ENCODE peak calls at places on chromosome X, in nine cellular contexts. One of them, this sample, is unnamed.

GRCh38 chrX:17967888-17968287 is 106.8 kb upstream of the RAI2 start:
- DNase-seq in AG10803: no peak
- DNase-seq in neural crest cell: no peak
- DNase-seq in AG09309: no peak
- DNase-seq in GM06990: no peak
- DNase-seq in CD4-positive, alpha-beta T cell: no peak
- DNase-seq in AG09319: no peak
- DNase-seq in choroid plexus epithelial cell: no peak
- DNase-seq in AG04450: no peak
- DNase-seq in this sample: no peak

GRCh38 chrX:147803948-147804347 is 107.8 kb upstream of the FMR1 start:
- DNase-seq in AG10803: peak; percentile 0
- DNase-seq in neural crest cell: no peak
- DNase-seq in AG09309: no peak
- DNase-seq in GM06990: no peak
- DNase-seq in CD4-positive, alpha-beta T cell: no peak
- DNase-seq in AG09319: no peak
- DNase-seq in choroid plexus epithelial cell: no peak
- DNase-seq in AG04450: no peak
- DNase-seq in this sample: no peak

GRCh38 chrX:129529685-129530281 is 6.5 kb upstream of the SMARCA1 start:
- DNase-seq in AG10803: peak; percentile 11
- DNase-seq in neural crest cell: no peak
- DNase-seq in AG09309: no peak
- DNase-seq in GM06990: no peak
- DNase-seq in CD4-positive, alpha-beta T cell: no peak
- DNase-seq in AG09319: no peak
- DNase-seq in choroid plexus epithelial cell: peak; percentile 73
- DNase-seq in AG04450: no peak
- DNase-seq in this sample: no peak

GRCh38 chrX:16578218-16578617 is 71.7 kb upstream of the S100G start:
- DNase-seq in AG10803: peak; percentile 67
- DNase-seq in neural crest cell: no peak
- DNase-seq in AG09309: peak; percentile 4
- DNase-seq in GM06990: no peak
- DNase-seq in CD4-positive, alpha-beta T cell: no peak
- DNase-seq in AG09319: no peak
- DNase-seq in choroid plexus epithelial cell: peak; percentile 60
- DNase-seq in AG04450: no peak
- DNase-seq in this sample: no peak

GRCh38 chrX:68726366-68726765 is 78.9 kb downstream of the STARD8 start:
- DNase-seq in AG10803: no peak
- DNase-seq in neural crest cell: no peak
- DNase-seq in AG09309: no peak
- DNase-seq in GM06990: no peak
- DNase-seq in CD4-positive, alpha-beta T cell: no peak
- DNase-seq in AG09319: no peak
- DNase-seq in choroid plexus epithelial cell: no peak
- DNase-seq in AG04450: no peak
- DNase-seq in this sample: no peak

GRCh38 chrX:101257448-101258259 is 33.5 kb downstream of the TAF7L start:
- DNase-seq in AG10803: peak; percentile 7
- DNase-seq in neural crest cell: no peak
- DNase-seq in AG09309: no peak
- DNase-seq in GM06990: no peak
- DNase-seq in CD4-positive, alpha-beta T cell: no peak
- DNase-seq in AG09319: no peak
- DNase-seq in choroid plexus epithelial cell: peak; percentile 76
- DNase-seq in AG04450: peak; percentile 26
- DNase-seq in this sample: no peak

GRCh38 chrX:53481816-53482485 is 47.8 kb upstream of the HSD17B10 start:
- DNase-seq in AG10803: peak; percentile 57
- DNase-seq in neural crest cell: peak; percentile 45
- DNase-seq in AG09309: peak; percentile 25
- DNase-seq in GM06990: peak; percentile 15
- DNase-seq in CD4-positive, alpha-beta T cell: peak; percentile 23
- DNase-seq in AG09319: peak; percentile 28
- DNase-seq in choroid plexus epithelial cell: peak; percentile 76
- DNase-seq in AG04450: peak; percentile 21
- DNase-seq in this sample: no peak

GRCh38 chrX:107445636-107446035 is 3.8 kb upstream of the FRMPD3 start:
- DNase-seq in AG10803: no peak
- DNase-seq in neural crest cell: no peak
- DNase-seq in AG09309: no peak
- DNase-seq in GM06990: no peak
- DNase-seq in CD4-positive, alpha-beta T cell: no peak
- DNase-seq in AG09319: no peak
- DNase-seq in choroid plexus epithelial cell: no peak
- DNase-seq in AG04450: no peak
- DNase-seq in this sample: no peak

GRCh38 chrX:75067931-75068330 is 88.2 kb downstream of the ABCB7 start:
- DNase-seq in AG10803: peak; percentile 3
- DNase-seq in neural crest cell: no peak
- DNase-seq in AG09309: no peak
- DNase-seq in GM06990: no peak
- DNase-seq in CD4-positive, alpha-beta T cell: no peak
- DNase-seq in AG09319: no peak
- DNase-seq in choroid plexus epithelial cell: peak; percentile 17
- DNase-seq in AG04450: no peak
- DNase-seq in this sample: no peak

GRCh38 chrX:23392195-23392594 is 57.5 kb downstream of the PTCHD1 start:
- DNase-seq in AG10803: no peak
- DNase-seq in neural crest cell: no peak
- DNase-seq in AG09309: no peak
- DNase-seq in GM06990: no peak
- DNase-seq in CD4-positive, alpha-beta T cell: no peak
- DNase-seq in AG09319: no peak
- DNase-seq in choroid plexus epithelial cell: no peak
- DNase-seq in AG04450: no peak
- DNase-seq in this sample: no peak

GRCh38 chrX:50721771-50722521 is 92.0 kb downstream of the SHROOM4 start:
- DNase-seq in AG10803: peak; percentile 81
- DNase-seq in neural crest cell: no peak
- DNase-seq in AG09309: no peak
- DNase-seq in GM06990: no peak
- DNase-seq in CD4-positive, alpha-beta T cell: no peak
- DNase-seq in AG09319: no peak
- DNase-seq in choroid plexus epithelial cell: no peak
- DNase-seq in AG04450: no peak
- DNase-seq in this sample: no peak

GRCh38 chrX:357693-358471 is 28.8 kb downstream of the PPP2R3B start:
- DNase-seq in AG10803: peak; percentile 34
- DNase-seq in neural crest cell: no peak
- DNase-seq in AG09309: no peak
- DNase-seq in GM06990: no peak
- DNase-seq in CD4-positive, alpha-beta T cell: no peak
- DNase-seq in AG09319: no peak
- DNase-seq in choroid plexus epithelial cell: peak; percentile 63
- DNase-seq in AG04450: no peak
- DNase-seq in this sample: no peak

GRCh38 chrX:134999469-134999868 is 8.7 kb downstream of the SMIM10 start:
- DNase-seq in AG10803: peak; percentile 60
- DNase-seq in neural crest cell: no peak
- DNase-seq in AG09309: no peak
- DNase-seq in GM06990: no peak
- DNase-seq in CD4-positive, alpha-beta T cell: no peak
- DNase-seq in AG09319: no peak
- DNase-seq in choroid plexus epithelial cell: peak; percentile 71
- DNase-seq in AG04450: no peak
- DNase-seq in this sample: no peak

GRCh38 chrX:108032944-108033343 is 11.9 kb upstream of the VSIG1 start:
- DNase-seq in AG10803: no peak
- DNase-seq in neural crest cell: no peak
- DNase-seq in AG09309: no peak
- DNase-seq in GM06990: no peak
- DNase-seq in CD4-positive, alpha-beta T cell: no peak
- DNase-seq in AG09319: no peak
- DNase-seq in choroid plexus epithelial cell: no peak
- DNase-seq in AG04450: no peak
- DNase-seq in this sample: no peak

GRCh38 chrX:19514791-19515614 is at the start of gene MAP3K15:
- DNase-seq in AG10803: peak; percentile 1
- DNase-seq in neural crest cell: peak; percentile 29
- DNase-seq in AG09309: no peak
- DNase-seq in GM06990: peak; percentile 18
- DNase-seq in CD4-positive, alpha-beta T cell: no peak
- DNase-seq in AG09319: no peak
- DNase-seq in choroid plexus epithelial cell: no peak
- DNase-seq in AG04450: no peak
- DNase-seq in this sample: no peak

GRCh38 chrX:10296581-10296980 is 139.8 kb downstream of the CLCN4 start:
- DNase-seq in AG10803: peak; percentile 77
- DNase-seq in neural crest cell: no peak
- DNase-seq in AG09309: peak; percentile 35
- DNase-seq in GM06990: no peak
- DNase-seq in CD4-positive, alpha-beta T cell: no peak
- DNase-seq in AG09319: peak; percentile 24
- DNase-seq in choroid plexus epithelial cell: peak; percentile 86
- DNase-seq in AG04450: peak; percentile 56
- DNase-seq in this sample: no peak

GRCh38 chrX:154411322-154411980 is at the start of gene TAFAZZIN:
- DNase-seq in AG10803: peak; percentile 53
- DNase-seq in neural crest cell: peak; percentile 41
- DNase-seq in AG09309: no peak
- DNase-seq in GM06990: peak; percentile 83
- DNase-seq in CD4-positive, alpha-beta T cell: peak; percentile 58
- DNase-seq in AG09319: no peak
- DNase-seq in choroid plexus epithelial cell: peak; percentile 55
- DNase-seq in AG04450: no peak
- DNase-seq in this sample: peak; percentile 77

GRCh38 chrX:118179718-118180117 is 63.1 kb upstream of the KLHL13 start:
- DNase-seq in AG10803: no peak
- DNase-seq in neural crest cell: no peak
- DNase-seq in AG09309: no peak
- DNase-seq in GM06990: no peak
- DNase-seq in CD4-positive, alpha-beta T cell: no peak
- DNase-seq in AG09319: no peak
- DNase-seq in choroid plexus epithelial cell: no peak
- DNase-seq in AG04450: no peak
- DNase-seq in this sample: no peak

GRCh38 chrX:118182050-118182449 is 65.4 kb upstream of the KLHL13 start:
- DNase-seq in AG10803: no peak
- DNase-seq in neural crest cell: no peak
- DNase-seq in AG09309: no peak
- DNase-seq in GM06990: no peak
- DNase-seq in CD4-positive, alpha-beta T cell: no peak
- DNase-seq in AG09319: no peak
- DNase-seq in choroid plexus epithelial cell: no peak
- DNase-seq in AG04450: no peak
- DNase-seq in this sample: no peak

GRCh38 chrX:118181030-118181429 is 64.4 kb upstream of the KLHL13 start:
- DNase-seq in AG10803: no peak
- DNase-seq in neural crest cell: no peak
- DNase-seq in AG09309: no peak
- DNase-seq in GM06990: no peak
- DNase-seq in CD4-positive, alpha-beta T cell: no peak
- DNase-seq in AG09319: peak; percentile 8
- DNase-seq in choroid plexus epithelial cell: no peak
- DNase-seq in AG04450: no peak
- DNase-seq in this sample: no peak

GRCh38 chrX:118179161-118179560 is 62.6 kb upstream of the KLHL13 start:
- DNase-seq in AG10803: no peak
- DNase-seq in neural crest cell: no peak
- DNase-seq in AG09309: no peak
- DNase-seq in GM06990: no peak
- DNase-seq in CD4-positive, alpha-beta T cell: no peak
- DNase-seq in AG09319: no peak
- DNase-seq in choroid plexus epithelial cell: no peak
- DNase-seq in AG04450: no peak
- DNase-seq in this sample: no peak

GRCh38 chrX:118183606-118184005 is 67.0 kb upstream of the KLHL13 start:
- DNase-seq in AG10803: no peak
- DNase-seq in neural crest cell: no peak
- DNase-seq in AG09309: no peak
- DNase-seq in GM06990: no peak
- DNase-seq in CD4-positive, alpha-beta T cell: no peak
- DNase-seq in AG09319: no peak
- DNase-seq in choroid plexus epithelial cell: no peak
- DNase-seq in AG04450: no peak
- DNase-seq in this sample: no peak
- TF ChIP-seq CTCF in AG10803: no peak
- TF ChIP-seq CTCF in neural crest cell: peak; percentile 38
- TF ChIP-seq CTCF in AG09309: no peak
- TF ChIP-seq CTCF in GM06990: peak; percentile 34
- TF ChIP-seq CTCF in CD4-positive, alpha-beta T cell: no peak
- TF ChIP-seq CTCF in AG09319: no peak
- TF ChIP-seq CTCF in choroid plexus epithelial cell: no peak
- TF ChIP-seq CTCF in AG04450: no peak
- TF ChIP-seq CTCF in this sample: no peak

GRCh38 chrX:46549914-46550313 is 4.7 kb upstream of the ZNF674 start:
- DNase-seq in AG10803: no peak
- DNase-seq in neural crest cell: no peak
- DNase-seq in AG09309: no peak
- DNase-seq in GM06990: no peak
- DNase-seq in CD4-positive, alpha-beta T cell: no peak
- DNase-seq in AG09319: no peak
- DNase-seq in choroid plexus epithelial cell: no peak
- DNase-seq in AG04450: no peak
- DNase-seq in this sample: no peak
- TF ChIP-seq CTCF in AG10803: no peak
- TF ChIP-seq CTCF in neural crest cell: no peak
- TF ChIP-seq CTCF in AG09309: no peak
- TF ChIP-seq CTCF in GM06990: no peak
- TF ChIP-seq CTCF in CD4-positive, alpha-beta T cell: no peak
- TF ChIP-seq CTCF in AG09319: no peak
- TF ChIP-seq CTCF in choroid plexus epithelial cell: no peak
- TF ChIP-seq CTCF in AG04450: no peak
- TF ChIP-seq CTCF in this sample: no peak

DNA sequence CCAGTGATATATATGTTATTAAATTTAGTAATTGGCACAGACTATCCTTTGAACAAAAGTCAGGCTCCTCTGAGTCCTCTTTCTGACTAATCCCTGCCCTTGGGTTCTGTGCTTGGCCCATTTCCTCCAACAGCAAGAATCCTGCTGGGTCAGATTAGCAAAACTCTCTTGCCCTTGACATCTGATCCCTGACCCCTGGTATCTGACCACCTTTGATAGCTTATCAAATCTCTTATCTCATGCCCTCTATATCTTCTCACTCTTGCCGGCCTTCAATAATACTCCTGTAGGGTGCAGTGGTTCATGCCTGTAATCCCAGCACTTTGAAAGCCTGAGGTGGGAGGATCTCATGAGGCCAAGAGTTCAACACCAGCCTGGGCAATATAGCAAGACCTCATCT is 245.5 kb upstream of the FAM47A start:
- DNase-seq in AG10803: no peak
- DNase-seq in neural crest cell: no peak
- DNase-seq in AG09309: no peak
- DNase-seq in GM06990: no peak
- DNase-seq in CD4-positive, alpha-beta T cell: no peak
- DNase-seq in AG09319: no peak
- DNase-seq in choroid plexus epithelial cell: no peak
- DNase-seq in AG04450: no peak
- DNase-seq in this sample: no peak
- TF ChIP-seq CTCF in AG10803: no peak
- TF ChIP-seq CTCF in neural crest cell: no peak
- TF ChIP-seq CTCF in AG09309: no peak
- TF ChIP-seq CTCF in GM06990: no peak
- TF ChIP-seq CTCF in CD4-positive, alpha-beta T cell: no peak
- TF ChIP-seq CTCF in AG09319: no peak
- TF ChIP-seq CTCF in choroid plexus epithelial cell: no peak
- TF ChIP-seq CTCF in AG04450: no peak
- TF ChIP-seq CTCF in this sample: no peak

GRCh38 chrX:70092247-70092646 is 30.0 kb downstream of the OTUD6A start:
- DNase-seq in AG10803: no peak
- DNase-seq in neural crest cell: no peak
- DNase-seq in AG09309: no peak
- DNase-seq in GM06990: no peak
- DNase-seq in CD4-positive, alpha-beta T cell: no peak
- DNase-seq in AG09319: no peak
- DNase-seq in choroid plexus epithelial cell: no peak
- DNase-seq in AG04450: no peak
- DNase-seq in this sample: no peak

GRCh38 chrX:70096052-70096451 is 33.8 kb downstream of the OTUD6A start:
- DNase-seq in AG10803: peak; percentile 21
- DNase-seq in neural crest cell: no peak
- DNase-seq in AG09309: no peak
- DNase-seq in GM06990: no peak
- DNase-seq in CD4-positive, alpha-beta T cell: no peak
- DNase-seq in AG09319: no peak
- DNase-seq in choroid plexus epithelial cell: peak; percentile 38
- DNase-seq in AG04450: no peak
- DNase-seq in this sample: no peak
- TF ChIP-seq CTCF in AG10803: peak; percentile 46
- TF ChIP-seq CTCF in neural crest cell: no peak
- TF ChIP-seq CTCF in AG09309: peak; percentile 20
- TF ChIP-seq CTCF in GM06990: no peak
- TF ChIP-seq CTCF in CD4-positive, alpha-beta T cell: no peak
- TF ChIP-seq CTCF in AG09319: peak; percentile 21
- TF ChIP-seq CTCF in choroid plexus epithelial cell: peak; percentile 57
- TF ChIP-seq CTCF in AG04450: peak; percentile 18
- TF ChIP-seq CTCF in this sample: no peak

This sample was measured in suprapubic skin.